ENCODE peak calls at places on chromosomes 1 and 21, in five cellular contexts. M is GM20000, X is amniotic stem cell, L is GM23338, J is progenitor cell of endocrine pancreas. W is an unnamed sample.

GRCh38 chr1:155062702-155063411 is 683 bp upstream of the EFNA4 start:
- DNase-seq in M (peak), J (peak), X (no peak), L (peak), W (no peak)

GRCh38 chr1:59043796-59044195 is 253.1 kb upstream of the FGGY start:
- DNase-seq in L (no peak), X (no peak), M (no peak), J (no peak), W (no peak)

GRCh38 chr1:215877452-215877951 is 310.4 kb downstream of the KCTD3 start:
- DNase-seq in J (no peak), M (no peak), X (no peak), L (no peak), W (no peak)

GRCh38 chr1:37474697-37475379 is 458 bp downstream of the ZC3H12A start:
- DNase-seq in L (peak), X (no peak), J (peak), M (no peak), W (no peak)

GRCh38 chr21:36069713-36070573 is at the start of gene CBR1:
- DNase-seq in L (peak), X (peak), M (peak), J (peak), W (peak)

GRCh38 chr1:7199077-7199779 is 414.0 kb downstream of the CAMTA1 start:
- DNase-seq in M (no peak), L (peak), X (no peak), J (no peak), W (peak)

GRCh38 chr1:202289009-202289408 is 52.7 kb downstream of the UBE2T start:
- DNase-seq in J (no peak), M (no peak), L (no peak), X (no peak), W (no peak)

GRCh38 chr1:11934295-11935039 is at the start of gene PLOD1:
- DNase-seq in J (peak), M (peak), L (peak), X (peak), W (no peak)

GRCh38 chr1:212518188-212518951 is 85.7 kb downstream of the NENF start:
- DNase-seq in M (no peak), X (no peak), J (no peak), L (no peak), W (no peak)

GRCh38 chr1:15187175-15187810 is 33.7 kb downstream of the TMEM51 start:
- DNase-seq in X (no peak), M (no peak), J (no peak), L (no peak), W (no peak)

GRCh38 chr1:184044603-184045376 is 6.7 kb upstream of the TSEN15 start:
- DNase-seq in X (no peak), L (no peak), J (no peak), M (no peak), W (no peak)

GRCh38 chr1:9338354-9339250 is 45.9 kb downstream of the SPSB1 start:
- DNase-seq in L (no peak), X (no peak), M (no peak), J (no peak), W (no peak)

GRCh38 chr1:21532992-21533534 is 23.8 kb downstream of the ALPL start:
- DNase-seq in M (no peak), X (no peak), L (no peak), J (no peak), W (no peak)

GRCh38 chr1:212917134-212917485 is 33.2 kb upstream of the VASH2 start:
- DNase-seq in X (no peak), J (no peak), M (no peak), L (no peak), W (no peak)

GRCh38 chr1:47432071-47433036 is 5.5 kb upstream of the FOXD2 start:
- DNase-seq in L (peak), X (peak), J (peak), M (peak), W (peak)

GRCh38 chr1:247373721-247374141 is 42.1 kb upstream of the ZNF496 start:
- DNase-seq in M (peak), L (peak), J (peak), X (no peak), W (no peak)

GRCh38 chr1:219138747-219139146 is 34.9 kb upstream of the LYPLAL1 start:
- DNase-seq in X (no peak), M (no peak), L (no peak), J (no peak), W (no peak)

GRCh38 chr1:12278998-12279397 is 49.2 kb downstream of the VPS13D start:
- DNase-seq in X (no peak), M (no peak), J (no peak), L (no peak), W (no peak)

GRCh38 chr1:13781907-13782633 is 82.1 kb downstream of the PRDM2 start:
- DNase-seq in X (no peak), L (no peak), M (no peak), J (no peak), W (peak)

GRCh38 chr21:42269382-42269781 is 45.8 kb downstream of the TFF3 start:
- DNase-seq in X (no peak), M (no peak), J (no peak), L (no peak), W (no peak)

GRCh38 chr1:116690809-116691323 is 23.3 kb upstream of the IGSF3 start:
- DNase-seq in L (no peak), X (no peak), M (no peak), J (no peak), W (no peak)

GRCh38 chr1:6001992-6002576 is 9.9 kb upstream of the NPHP4 start:
- DNase-seq in X (no peak), J (no peak), L (no peak), M (no peak), W (no peak)

GRCh38 chr1:8122160-8122476 is 96.0 kb upstream of the ERRFI1 start:
- DNase-seq in M (no peak), X (no peak), J (no peak), L (no peak), W (no peak)

GRCh38 chr1:38095337-38096030 is 48.9 kb upstream of the POU3F1 start:
- DNase-seq in L (no peak), X (no peak), M (no peak), J (no peak), W (no peak)

GRCh38 chr1:30034627-30035521 is 688.5 kb downstream of the MATN1 start:
- DNase-seq in M (no peak), X (no peak), L (peak), J (no peak), W (no peak)

GRCh38 chr1:242787968-242788367 is 263.5 kb upstream of the PLD5 start:
- DNase-seq in J (no peak), L (no peak), M (no peak), X (no peak), W (no peak)

GRCh38 chr1:153355445-153356071 is 2.1 kb upstream of the S100A9 start:
- DNase-seq in J (no peak), X (no peak), L (peak), M (peak), W (no peak)

GRCh38 chr1:41500781-41501518 is 16.5 kb upstream of the EDN2 start:
- DNase-seq in X (no peak), L (no peak), J (no peak), M (no peak), W (no peak)

GRCh38 chr1:77282866-77283539 is 1.2 kb downstream of the AK5 start:
- DNase-seq in L (peak), X (no peak), M (peak), J (peak), W (no peak)

W was measured in brain pericyte.